ENCODE peak calls at places on chromosomes 1 and 21, in six cellular contexts. B, R, E, O, N and I are unnamed samples.

GRCh38 chr1:17743028-17743706 is 12.0 kb upstream of the ACTL8 start:
- DNase-seq in B (no peak), R (no peak), E (no peak), O (no peak), N (no peak), I (no peak)

GRCh38 chr1:10916311-10916710 is 96.1 kb upstream of the TARDBP start:
- DNase-seq in B (no peak), R (no peak), E (no peak), O (no peak), N (no peak), I (no peak)

GRCh38 chr1:230609208-230609607 is 33.1 kb upstream of the COG2 start:
- DNase-seq in B (no peak), R (no peak), E (no peak), O (no peak), N (no peak), I (no peak)

GRCh38 chr1:179910934-179911333 is 28.8 kb downstream of the TOR1AIP1 start:
- DNase-seq in B (no peak), R (no peak), E (no peak), O (no peak), N (no peak), I (no peak)

GRCh38 chr21:42590431-42591131 is 62.8 kb upstream of the PDE9A start:
- DNase-seq in B (no peak), R (peak; percentile 72), E (no peak), O (no peak), N (no peak), I (no peak)

GRCh38 chr1:109371271-109371739 is 26.4 kb downstream of the SORT1 start:
- DNase-seq in B (no peak), R (peak; percentile 27), E (no peak), O (peak; percentile 31), N (no peak), I (no peak)

GRCh38 chr1:17742590-17742989 is 12.5 kb upstream of the ACTL8 start:
- DNase-seq in B (no peak), R (no peak), E (no peak), O (no peak), N (peak; percentile 15), I (no peak)

GRCh38 chr1:153563339-153563952 is 2.2 kb downstream of the S100A2 start:
- DNase-seq in B (no peak), R (no peak), E (no peak), O (no peak), N (no peak), I (no peak)

GRCh38 chr1:47295579-47295978 is 18.4 kb downstream of the STIL start:
- DNase-seq in B (no peak), R (no peak), E (no peak), O (no peak), N (no peak), I (no peak)

GRCh38 chr1:77468556-77468955 is 186.7 kb downstream of the AK5 start:
- DNase-seq in B (no peak), R (no peak), E (no peak), O (no peak), N (no peak), I (no peak)

GRCh38 chr1:214609692-214610091 is 6.7 kb downstream of the CENPF start:
- DNase-seq in B (no peak), R (no peak), E (no peak), O (no peak), N (no peak), I (no peak)

GRCh38 chr1:174167404-174167803 is 8.1 kb downstream of the RABGAP1L start:
- DNase-seq in B (no peak), R (no peak), E (no peak), O (no peak), N (no peak), I (no peak)

GRCh38 chr1:223811634-223812101 is 34.1 kb downstream of the TP53BP2 start:
- DNase-seq in B (no peak), R (no peak), E (no peak), O (no peak), N (no peak), I (no peak)

GRCh38 chr1:156148236-156148635 is 5.1 kb upstream of the SEMA4A start:
- DNase-seq in B (no peak), R (peak; percentile 39), E (no peak), O (no peak), N (no peak), I (no peak)

GRCh38 chr21:39776589-39776988 is 31.6 kb downstream of the IGSF5 start:
- DNase-seq in B (no peak), R (no peak), E (no peak), O (no peak), N (no peak), I (no peak)

GRCh38 chr1:8910914-8911313 is 32.4 kb upstream of the ENO1 start:
- DNase-seq in B (no peak), R (no peak), E (no peak), O (no peak), N (no peak), I (no peak)

GRCh38 chr1:191134796-191135195 is 657.1 kb upstream of the BRINP3 start:
- DNase-seq in B (no peak), R (no peak), E (no peak), O (no peak), N (no peak), I (no peak)

GRCh38 chr1:164723296-164723731 is 164.3 kb downstream of the PBX1 start:
- DNase-seq in B (no peak), R (no peak), E (no peak), O (no peak), N (no peak), I (no peak)

GRCh38 chr1:36510418-36510817 is 27.7 kb upstream of the CSF3R start:
- DNase-seq in B (no peak), R (no peak), E (no peak), O (no peak), N (no peak), I (no peak)

GRCh38 chr1:87061742-87062156 is 147.3 kb downstream of the HS2ST1 start:
- DNase-seq in B (no peak), R (no peak), E (no peak), O (no peak), N (no peak), I (no peak)